ENCODE peak calls at places on chromosomes 12 and 14, in six cellular contexts. E is right lobe of liver; D is stimulated activated CD8-positive, alpha-beta memory T cell treated with anti-CD3 and anti-CD28 coated beads, Interleukin-2, amount 100 ng/mL, for 1 hour; X is aorta; O is NCI-H2029 treated with DMSO at 0.1 percent for 48 hours; S is AG08396. P is an unnamed sample.

GRCh38 chr14:55386037-55386798 is 25.4 kb downstream of the ATG14 start:
- DNase-seq in E (no peak), X (no peak), O (no peak), D (no peak), S (no peak), P (no peak)

GRCh38 chr14:80751285-80751684 is 190.3 kb downstream of the CEP128 start:
- DNase-seq in X (no peak), D (no peak), O (no peak), S (no peak), E (no peak), P (no peak)

GRCh38 chr12:95736631-95737030 is 53.9 kb downstream of the NTN4 start:
- DNase-seq in E (no peak), X (no peak), O (no peak), S (peak; percentile 13), D (no peak), P (no peak)

GRCh38 chr12:70692681-70693288 is 55.6 kb upstream of the PTPRB start:
- DNase-seq in D (no peak), E (no peak), O (no peak), X (no peak), S (peak; percentile 45), P (no peak)

GRCh38 chr12:80189241-80189640 is 89.9 kb downstream of the OTOGL start:
- DNase-seq in E (no peak), S (peak; percentile 19), O (no peak), X (no peak), D (no peak), P (no peak)

GRCh38 chr12:67355428-67356385 is 86.5 kb downstream of the CAND1 start:
- DNase-seq in X (no peak), D (no peak), O (peak; percentile 82), E (no peak), S (peak; percentile 33), P (peak; percentile 63)

GRCh38 chr12:94265966-94266365 is 117.6 kb downstream of the PLXNC1 start:
- DNase-seq in X (no peak), O (no peak), D (no peak), E (no peak), S (no peak), P (no peak)

GRCh38 chr12:17206553-17206952 is 600.6 kb upstream of the LMO3 start:
- DNase-seq in S (no peak), O (no peak), D (no peak), E (no peak), X (no peak), P (no peak)

GRCh38 chr12:38053655-38054464 is 262.7 kb upstream of the ALG10B start:
- DNase-seq in S (peak; percentile 8), O (no peak), X (no peak), D (no peak), E (peak; percentile 54), P (no peak)

GRCh38 chr12:72277415-72277814 is 5.2 kb downstream of the TRHDE start:
- DNase-seq in D (no peak), E (no peak), S (no peak), X (no peak), O (no peak), P (no peak)

GRCh38 chr14:95322646-95323045 is 2.9 kb upstream of the CLMN start:
- DNase-seq in X (no peak), S (no peak), O (no peak), E (no peak), D (no peak), P (no peak)

GRCh38 chr14:24086193-24086955 is 7.7 kb upstream of the PCK2 start:
- DNase-seq in X (peak; percentile 52), S (no peak), E (no peak), O (no peak), D (no peak), P (no peak)

GRCh38 chr12:100826323-100826722 is 31.7 kb downstream of the ANO4 start:
- DNase-seq in O (no peak), D (no peak), E (peak; percentile 32), S (peak; percentile 33), X (peak; percentile 73), P (peak; percentile 53)

GRCh38 chr12:129868566-129868965 is 35.3 kb downstream of the TMEM132D start:
- DNase-seq in E (no peak), X (no peak), D (no peak), O (no peak), S (no peak), P (no peak)

GRCh38 chr14:101087614-101088394 is 184.3 kb upstream of the RTL1 start:
- DNase-seq in X (peak; percentile 46), O (no peak), D (no peak), E (no peak), S (no peak), P (no peak)

GRCh38 chr12:111251787-111252186 is 117.1 kb downstream of the PHETA1 start:
- DNase-seq in O (no peak), D (no peak), S (no peak), E (no peak), X (no peak), P (no peak)

GRCh38 chr12:123278150-123278627 is 6.5 kb upstream of the CDK2AP1 start:
- DNase-seq in O (no peak), D (no peak), X (no peak), S (no peak), E (no peak), P (no peak)

GRCh38 chr14:101947577-101947903 is 16.8 kb upstream of the DYNC1H1 start:
- DNase-seq in D (no peak), E (no peak), X (no peak), S (no peak), O (no peak), P (no peak)

GRCh38 chr12:34397591-34398365 is 375.5 kb downstream of the ALG10 start:
- DNase-seq in X (peak; percentile 43), S (no peak), O (no peak), E (peak; percentile 6), D (no peak), P (no peak)

GRCh38 chr12:111446044-111446581 is 40.4 kb downstream of the SH2B3 start:
- DNase-seq in D (no peak), X (peak; percentile 69), S (no peak), O (peak; percentile 74), E (peak; percentile 58), P (no peak)

GRCh38 chr12:65720136-65720535 is 104.1 kb upstream of the HMGA2 start:
- DNase-seq in E (no peak), O (no peak), X (no peak), D (no peak), S (no peak), P (no peak)

GRCh38 chr12:14716848-14717444 is 20.5 kb upstream of the GUCY2C start:
- DNase-seq in X (no peak), O (no peak), E (no peak), S (peak; percentile 22), D (no peak), P (peak; percentile 13)

GRCh38 chr14:99425272-99425681 is 55.4 kb downstream of the SETD3 start:
- DNase-seq in D (no peak), O (peak; percentile 39), X (no peak), E (no peak), S (no peak), P (no peak)

GRCh38 chr12:122491991-122492390 is 8.7 kb downstream of the ZCCHC8 start:
- DNase-seq in S (peak; percentile 40), D (no peak), E (no peak), X (no peak), O (no peak), P (no peak)

GRCh38 chr14:31441273-31442110 is 15.8 kb downstream of the DTD2 start:
- DNase-seq in D (no peak), E (no peak), O (no peak), X (no peak), S (peak; percentile 29), P (no peak)

GRCh38 chr14:28381656-28382055 is 384.9 kb upstream of the FOXG1 start:
- DNase-seq in X (no peak), S (no peak), O (no peak), E (no peak), D (no peak), P (no peak)

GRCh38 chr12:127690161-127690560 is 576.8 kb upstream of the TMEM132C start:
- DNase-seq in E (no peak), O (no peak), X (no peak), S (no peak), D (no peak), P (no peak)

GRCh38 chr14:67421356-67422224 is 9.6 kb upstream of the PLEK2 start:
- DNase-seq in O (no peak), E (no peak), X (peak; percentile 9), D (no peak), S (no peak), P (no peak)

GRCh38 chr12:28497889-28498411 is 307.7 kb downstream of the CCDC91 start:
- DNase-seq in O (no peak), D (no peak), E (no peak), X (no peak), S (no peak), P (no peak)

GRCh38 chr12:55906056-55906455 is 21.6 kb downstream of the PYM1 start:
- DNase-seq in O (no peak), X (no peak), D (no peak), S (no peak), E (no peak), P (no peak)

GRCh38 chr14:78747809-78748208 is 577.6 kb downstream of the NRXN3 start:
- DNase-seq in E (no peak), D (no peak), O (no peak), S (no peak), X (no peak), P (no peak)

GRCh38 chr14:89466939-89467338 is 49.9 kb upstream of the FOXN3 start:
- DNase-seq in O (no peak), X (no peak), D (no peak), E (no peak), S (no peak), P (peak; percentile 40)